ENCODE peak calls at places on chromosomes 2 and 18, in nine cellular contexts. R is ovary; C is activated naive CD4-positive, alpha-beta T cell treated with anti-CD3 and anti-CD28 coated beads, Interleukin-2, amount 10 ng/mL, durations not matched to agents 7 days and 5 days; U is GM23248; F is activated gamma-delta T cell treated with Interleukin-2 at 50 U/mL for 16 hours; A is GM13976; I is IMR-90; Y is NCI-H1092 treated with DMSO at 0.1 percent for 48 hours; J is ELF-1. K is an unnamed sample.

GRCh38 chr2:201969241-201969937 is 64.3 kb upstream of the FZD7 start:
- DNase-seq in R (no peak), C (no peak), U (no peak), F (no peak), A (no peak), I (no peak), Y (no peak), J (no peak), K (no peak)

GRCh38 chr18:70659026-70659726 is 370.3 kb downstream of the SOCS6 start:
- DNase-seq in R (no peak), C (peak), U (peak), F (peak), A (no peak), I (peak), Y (no peak), J (no peak), K (no peak)

GRCh38 chr18:21714472-21714871 is 9.9 kb upstream of the ABHD3 start:
- DNase-seq in R (no peak), C (no peak), U (no peak), F (no peak), A (no peak), I (no peak), Y (no peak), J (no peak), K (no peak)

GRCh38 chr2:103792039-103792438 is 1030.2 kb downstream of the TMEM182 start:
- DNase-seq in R (no peak), C (no peak), U (no peak), F (no peak), A (no peak), I (no peak), Y (no peak), J (peak), K (no peak)

GRCh38 chr2:2828774-2829368 is 497.8 kb upstream of the MYT1L start:
- DNase-seq in R (no peak), C (no peak), U (no peak), F (no peak), A (no peak), I (no peak), Y (no peak), J (no peak), K (no peak)

GRCh38 chr2:229900012-229900411 is 21.8 kb downstream of the TRIP12 start:
- DNase-seq in R (no peak), C (no peak), U (no peak), F (no peak), A (no peak), I (no peak), Y (no peak), J (no peak), K (no peak)

GRCh38 chr2:95379616-95379925 is 22.9 kb upstream of the FAHD2A start:
- DNase-seq in R (no peak), C (peak), U (no peak), F (no peak), A (no peak), I (no peak), Y (no peak), J (no peak), K (no peak)

GRCh38 chr18:2502880-2503279 is 68.4 kb downstream of the METTL4 start:
- DNase-seq in R (no peak), C (no peak), U (no peak), F (no peak), A (no peak), I (no peak), Y (no peak), J (no peak), K (no peak)

GRCh38 chr2:80086831-80087230 is 217.7 kb downstream of the LRRTM1 start:
- DNase-seq in R (no peak), C (no peak), U (peak), F (no peak), A (no peak), I (peak), Y (no peak), J (peak), K (peak)

GRCh38 chr2:236177604-236177966 is 9.4 kb upstream of the GBX2 start:
- DNase-seq in R (peak), C (peak), U (peak), F (no peak), A (peak), I (peak), Y (no peak), J (peak), K (peak)

GRCh38 chr18:68438983-68439382 is 275.9 kb downstream of the TMX3 start:
- DNase-seq in R (no peak), C (no peak), U (peak), F (no peak), A (no peak), I (peak), Y (no peak), J (peak), K (peak)

GRCh38 chr2:128450211-128451015 is 131.7 kb upstream of the HS6ST1 start:
- DNase-seq in R (no peak), C (no peak), U (no peak), F (no peak), A (no peak), I (no peak), Y (no peak), J (no peak), K (no peak)

GRCh38 chr18:79542876-79543750 is 136.5 kb upstream of the CTDP1 start:
- DNase-seq in R (no peak), C (no peak), U (no peak), F (no peak), A (no peak), I (no peak), Y (no peak), J (no peak), K (no peak)

GRCh38 chr18:77671456-77672167 is 422.0 kb downstream of the GALR1 start:
- DNase-seq in R (no peak), C (no peak), U (no peak), F (no peak), A (no peak), I (no peak), Y (no peak), J (peak), K (no peak)